ENCODE peak calls at places on chromosomes 1 and 21, in four cellular contexts. One of them, this sample, is unnamed.

GRCh38 chr1:180927348-180927747 is 14.7 kb downstream of the KIAA1614 start:
- DNase-seq in psoas muscle: no peak
- DNase-seq in AG09319: no peak
- DNase-seq in foreskin fibroblast: no peak
- DNase-seq in this sample: no peak

GRCh38 chr1:98920441-98921110 is 84.1 kb downstream of the PLPPR5 start:
- DNase-seq in psoas muscle: no peak
- DNase-seq in AG09319: peak
- DNase-seq in foreskin fibroblast: peak
- DNase-seq in this sample: no peak

GRCh38 chr21:36097427-36098230 is 27.8 kb downstream of the CBR1 start:
- DNase-seq in psoas muscle: no peak
- DNase-seq in AG09319: no peak
- DNase-seq in foreskin fibroblast: peak
- DNase-seq in this sample: no peak

GRCh38 chr1:3651939-3652537 is at the start of gene TP73:
- DNase-seq in psoas muscle: no peak
- DNase-seq in AG09319: no peak
- DNase-seq in foreskin fibroblast: no peak
- DNase-seq in this sample: no peak

GRCh38 chr1:77322061-77322900 is 40.5 kb downstream of the AK5 start:
- DNase-seq in psoas muscle: no peak
- DNase-seq in AG09319: peak
- DNase-seq in foreskin fibroblast: peak
- DNase-seq in this sample: no peak

GRCh38 chr1:78005755-78006154 is 1.0 kb downstream of the DNAJB4 start:
- DNase-seq in psoas muscle: no peak
- DNase-seq in AG09319: peak
- DNase-seq in foreskin fibroblast: peak
- DNase-seq in this sample: no peak

GRCh38 chr1:5992814-5993552 is 758 bp upstream of the NPHP4 start:
- DNase-seq in psoas muscle: no peak
- DNase-seq in AG09319: no peak
- DNase-seq in foreskin fibroblast: no peak
- DNase-seq in this sample: no peak

GRCh38 chr1:6065093-6065878 is 19.6 kb downstream of the KCNAB2 start:
- DNase-seq in psoas muscle: peak
- DNase-seq in AG09319: no peak
- DNase-seq in foreskin fibroblast: no peak
- DNase-seq in this sample: no peak

GRCh38 chr21:31594726-31595125 is 64.8 kb upstream of the SOD1 start:
- DNase-seq in psoas muscle: no peak
- DNase-seq in AG09319: no peak
- DNase-seq in foreskin fibroblast: no peak
- DNase-seq in this sample: no peak

GRCh38 chr1:19918057-19918456 is 5.4 kb downstream of the PLA2G2E start:
- DNase-seq in psoas muscle: peak
- DNase-seq in AG09319: peak
- DNase-seq in foreskin fibroblast: peak
- DNase-seq in this sample: peak
- TF ChIP-seq CTCF in psoas muscle: peak
- TF ChIP-seq CTCF in AG09319: peak
- TF ChIP-seq CTCF in foreskin fibroblast: peak
- TF ChIP-seq CTCF in this sample: peak

DNA sequence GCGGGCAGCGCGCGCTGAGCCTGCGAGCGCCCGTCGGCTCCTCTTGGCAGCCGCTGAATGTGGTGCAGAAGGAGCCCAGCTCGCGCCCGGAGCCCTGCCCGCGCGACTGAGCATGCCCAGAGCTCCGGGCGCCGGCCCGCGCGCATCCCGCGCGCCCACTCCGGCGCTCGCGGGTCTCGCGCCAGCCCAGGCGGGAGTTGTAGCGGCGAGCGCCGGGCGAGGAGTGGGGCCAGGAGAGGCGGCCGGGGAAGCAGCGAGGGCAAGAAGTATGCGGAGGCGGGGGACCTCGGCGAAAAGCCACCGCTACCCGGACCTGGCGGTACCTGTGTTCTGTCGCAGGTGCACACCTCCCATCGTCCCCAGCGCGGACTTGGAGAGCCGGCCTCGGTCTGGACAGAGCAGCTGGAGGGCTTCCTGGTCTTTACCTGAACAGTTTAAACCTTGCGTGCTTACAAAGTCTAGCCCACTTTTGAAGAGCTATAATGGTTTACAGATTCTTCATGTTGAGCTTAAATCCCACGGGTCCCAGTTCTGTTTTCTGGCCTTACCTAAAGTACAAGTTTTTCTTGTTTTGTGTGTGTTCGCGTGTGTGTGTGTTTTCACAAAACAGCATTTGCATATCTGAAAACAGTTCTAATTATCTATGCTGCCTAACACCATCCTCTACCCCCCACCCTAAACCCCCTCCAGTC is at the start of gene DDAH1:
- DNase-seq in psoas muscle: no peak
- DNase-seq in AG09319: no peak
- DNase-seq in foreskin fibroblast: peak
- DNase-seq in this sample: no peak
- TF ChIP-seq CTCF in psoas muscle: no peak
- TF ChIP-seq CTCF in AG09319: no peak
- TF ChIP-seq CTCF in foreskin fibroblast: no peak
- TF ChIP-seq CTCF in this sample: no peak

GRCh38 chr1:155962599-155963211 is 15.6 kb downstream of the ARHGEF2 start:
- DNase-seq in psoas muscle: no peak
- DNase-seq in AG09319: no peak
- DNase-seq in foreskin fibroblast: no peak
- DNase-seq in this sample: no peak

GRCh38 chr1:155966135-155966534 is 12.2 kb downstream of the ARHGEF2 start:
- DNase-seq in psoas muscle: no peak
- DNase-seq in AG09319: no peak
- DNase-seq in foreskin fibroblast: no peak
- DNase-seq in this sample: no peak

GRCh38 chr1:155964193-155964592 is 14.2 kb downstream of the ARHGEF2 start:
- DNase-seq in psoas muscle: no peak
- DNase-seq in AG09319: no peak
- DNase-seq in foreskin fibroblast: no peak
- DNase-seq in this sample: no peak

GRCh38 chr1:155960081-155960745 is 18.1 kb downstream of the ARHGEF2 start:
- DNase-seq in psoas muscle: no peak
- DNase-seq in AG09319: no peak
- DNase-seq in foreskin fibroblast: no peak
- DNase-seq in this sample: no peak

DNA sequence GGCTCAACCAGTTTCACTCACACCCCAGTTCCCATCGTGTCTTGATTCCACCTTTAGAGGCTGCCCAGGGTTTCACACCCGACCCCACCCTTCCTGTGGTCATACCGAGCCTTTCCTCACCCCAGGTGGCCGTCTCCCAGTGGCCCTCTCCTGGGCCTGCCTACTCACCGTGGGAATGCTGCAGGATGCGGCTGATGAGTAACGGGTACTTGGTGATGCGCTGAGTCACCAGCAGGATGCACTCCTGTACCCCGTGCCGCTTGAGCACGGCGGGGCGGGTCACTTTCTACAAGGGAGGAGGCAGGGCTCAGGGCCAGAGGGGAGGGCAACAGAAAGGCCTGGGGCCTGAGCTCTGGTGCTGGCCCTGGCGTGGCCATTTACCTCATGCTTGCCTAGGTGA is 16.4 kb downstream of the ARHGEF2 start:
- DNase-seq in psoas muscle: peak
- DNase-seq in AG09319: peak
- DNase-seq in foreskin fibroblast: peak
- DNase-seq in this sample: peak
- TF ChIP-seq CTCF in psoas muscle: peak
- TF ChIP-seq CTCF in AG09319: peak
- TF ChIP-seq CTCF in foreskin fibroblast: peak
- TF ChIP-seq CTCF in this sample: no peak

GRCh38 chr1:27719286-27720251 is 6.2 kb upstream of the FAM76A start:
- DNase-seq in psoas muscle: no peak
- DNase-seq in AG09319: no peak
- DNase-seq in foreskin fibroblast: peak
- DNase-seq in this sample: no peak
- TF ChIP-seq CTCF in psoas muscle: no peak
- TF ChIP-seq CTCF in AG09319: peak
- TF ChIP-seq CTCF in foreskin fibroblast: peak
- TF ChIP-seq CTCF in this sample: no peak

DNA sequence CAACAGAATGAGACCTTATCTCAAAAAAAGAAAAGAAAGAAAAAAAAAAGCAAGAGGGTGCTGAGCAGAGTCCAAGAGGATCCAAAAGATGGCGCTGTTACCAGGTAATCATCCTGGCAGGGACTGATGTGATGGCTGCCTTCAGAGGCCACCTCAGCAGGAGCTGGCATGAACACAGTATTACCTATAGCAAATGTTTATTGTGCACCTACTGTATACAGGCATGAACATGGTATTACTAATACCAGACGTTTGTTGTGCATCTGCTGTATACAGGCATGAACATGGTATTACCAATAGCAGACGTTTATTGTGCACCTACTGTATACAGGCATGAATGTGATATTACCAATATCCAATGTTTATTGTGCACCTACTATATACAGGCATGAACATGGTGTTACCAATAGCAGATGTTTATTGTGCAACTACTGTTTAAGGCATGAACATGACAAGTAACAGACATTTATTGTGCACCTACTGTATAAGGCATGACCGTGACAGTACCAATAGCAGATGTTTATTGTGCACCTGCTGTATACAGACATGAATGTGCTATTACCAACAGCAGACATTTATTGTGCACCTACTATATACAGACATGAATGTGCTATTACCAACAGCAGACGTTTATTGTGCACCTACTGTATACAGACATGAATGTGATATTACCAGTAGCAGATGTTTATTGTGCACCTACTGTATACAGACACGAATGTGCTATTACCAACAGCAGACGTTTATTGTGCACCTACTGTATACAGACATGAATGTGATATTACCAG is 115.1 kb upstream of the TMEM51 start:
- DNase-seq in psoas muscle: no peak
- DNase-seq in AG09319: no peak
- DNase-seq in foreskin fibroblast: no peak
- DNase-seq in this sample: no peak
- TF ChIP-seq CTCF in psoas muscle: no peak
- TF ChIP-seq CTCF in AG09319: peak
- TF ChIP-seq CTCF in foreskin fibroblast: peak
- TF ChIP-seq CTCF in this sample: peak

DNA sequence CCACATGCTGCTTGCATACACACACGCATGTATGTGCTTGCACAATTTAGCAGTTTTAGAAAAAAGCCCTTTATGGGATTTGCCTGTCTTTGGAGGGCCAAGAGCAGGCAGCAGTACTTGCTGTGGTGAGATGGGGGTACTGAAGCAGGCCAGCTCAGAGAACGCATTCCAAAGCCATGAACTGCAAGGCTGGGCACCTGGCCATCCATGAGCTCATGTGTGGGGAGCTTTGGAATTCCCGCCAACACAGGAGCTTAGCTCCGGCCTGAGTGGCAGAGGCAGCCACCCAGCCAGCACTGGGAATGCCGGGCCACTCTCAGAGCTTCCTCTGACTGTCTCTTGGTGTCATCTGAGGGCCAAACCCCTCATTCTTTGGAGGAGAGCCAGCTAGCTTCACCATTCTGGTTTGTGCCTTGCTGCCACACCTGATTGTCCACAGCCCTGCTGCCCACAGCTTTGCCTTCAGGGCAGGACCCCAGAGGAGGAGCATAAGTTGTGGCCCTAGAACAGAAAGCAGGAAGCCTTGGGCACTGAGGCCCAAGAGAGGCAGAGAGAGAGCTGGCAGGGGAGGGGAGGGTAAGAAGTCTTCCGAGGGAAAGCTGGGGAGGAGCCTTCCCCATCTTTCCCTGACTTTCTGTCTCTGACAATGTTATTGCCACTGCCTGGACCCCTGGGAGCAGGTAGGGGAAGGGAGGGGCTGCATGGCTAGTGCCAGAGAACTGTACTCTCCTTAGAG is 92.1 kb upstream of the POU3F1 start:
- DNase-seq in psoas muscle: peak
- DNase-seq in AG09319: peak
- DNase-seq in foreskin fibroblast: peak
- DNase-seq in this sample: no peak
- TF ChIP-seq CTCF in psoas muscle: peak
- TF ChIP-seq CTCF in AG09319: peak
- TF ChIP-seq CTCF in foreskin fibroblast: peak
- TF ChIP-seq CTCF in this sample: no peak

GRCh38 chr21:25639167-25639921 is at the start of gene JAM2:
- DNase-seq in psoas muscle: peak
- DNase-seq in AG09319: no peak
- DNase-seq in foreskin fibroblast: no peak
- DNase-seq in this sample: no peak
- TF ChIP-seq CTCF in psoas muscle: peak
- TF ChIP-seq CTCF in AG09319: peak
- TF ChIP-seq CTCF in foreskin fibroblast: no peak
- TF ChIP-seq CTCF in this sample: no peak

GRCh38 chr1:95451054-95451453 is 217.0 kb downstream of the RWDD3 start:
- DNase-seq in psoas muscle: no peak
- DNase-seq in AG09319: no peak
- DNase-seq in foreskin fibroblast: no peak
- DNase-seq in this sample: no peak
- TF ChIP-seq CTCF in psoas muscle: no peak
- TF ChIP-seq CTCF in AG09319: no peak
- TF ChIP-seq CTCF in foreskin fibroblast: no peak
- TF ChIP-seq CTCF in this sample: no peak

DNA sequence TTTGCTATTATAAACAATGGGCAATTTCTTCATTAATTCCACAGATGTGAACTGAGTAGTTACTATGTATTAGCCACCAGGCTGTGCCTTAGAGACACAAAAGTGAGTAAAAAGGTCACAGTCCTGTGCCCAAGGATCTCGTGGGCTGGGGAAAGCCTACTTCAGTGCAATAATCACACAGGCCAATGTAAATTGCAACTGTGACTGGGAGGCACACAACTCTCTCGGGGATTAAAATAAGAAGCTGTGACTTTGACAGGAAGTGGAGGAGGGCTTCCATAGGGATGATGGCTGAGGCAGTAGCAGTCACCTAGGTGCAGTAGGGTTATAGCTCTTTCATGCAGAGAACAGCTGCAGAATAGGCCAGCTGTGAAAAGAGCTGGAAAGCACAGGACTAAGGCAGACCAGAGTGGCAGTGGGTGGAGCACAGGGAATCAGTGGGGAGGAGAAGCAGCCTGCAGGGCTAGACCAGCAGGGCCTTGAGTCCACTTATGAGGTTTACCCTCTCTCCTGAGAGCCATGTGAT is 121.9 kb downstream of the MAB21L3 start:
- DNase-seq in psoas muscle: no peak
- DNase-seq in AG09319: no peak
- DNase-seq in foreskin fibroblast: no peak
- DNase-seq in this sample: no peak
- TF ChIP-seq CTCF in psoas muscle: no peak
- TF ChIP-seq CTCF in AG09319: no peak
- TF ChIP-seq CTCF in foreskin fibroblast: no peak
- TF ChIP-seq CTCF in this sample: no peak

This sample was measured in CD14-positive monocyte.